ENCODE peak calls at places on chromosomes 1 and 21, in four cellular contexts. C, S, I and J are unnamed samples.

GRCh38 chr1:53572061-53572801 is 113.0 kb downstream of the DMRTB1 start:
- DNase-seq in I (no peak), S (no peak), C (peak), J (peak)

GRCh38 chr1:179883739-179884138 is 1.7 kb downstream of the TOR1AIP1 start:
- DNase-seq in I (peak), C (no peak), S (peak), J (peak)

GRCh38 chr1:180262628-180263488 is 32.8 kb downstream of the LHX4 start:
- DNase-seq in C (no peak), S (no peak), I (no peak), J (no peak)

GRCh38 chr21:45318556-45319341 is 31.1 kb upstream of the POFUT2 start:
- DNase-seq in I (no peak), S (peak), C (peak), J (peak)

GRCh38 chr1:234544094-234544579 is 65.2 kb upstream of the TARBP1 start:
- DNase-seq in S (peak), C (no peak), I (no peak), J (peak)

GRCh38 chr1:113868387-113869083 is 3.0 kb downstream of the PTPN22 start:
- DNase-seq in S (peak), I (no peak), C (no peak), J (peak)

GRCh38 chr1:155113450-155113985 is 14.2 kb upstream of the EFNA1 start:
- DNase-seq in S (no peak), I (no peak), C (no peak), J (no peak)

GRCh38 chr1:55081188-55081904 is 42.0 kb downstream of the PCSK9 start:
- DNase-seq in I (no peak), C (no peak), S (no peak), J (peak)

GRCh38 chr1:230807029-230807428 is 59.8 kb downstream of the CAPN9 start:
- DNase-seq in C (no peak), I (no peak), S (no peak), J (no peak)

GRCh38 chr1:226402615-226403521 is 5.0 kb downstream of the PARP1 start:
- DNase-seq in S (no peak), C (no peak), I (no peak), J (no peak)

GRCh38 chr1:28010979-28011378 is 51.2 kb downstream of the XKR8 start:
- DNase-seq in I (no peak), S (no peak), C (no peak), J (peak)

GRCh38 chr1:155250633-155251449 is 4.4 kb downstream of the ENTREP3 start:
- DNase-seq in C (peak), S (peak), I (peak), J (peak)

GRCh38 chr1:60866884-60867648 is 215.3 kb upstream of the NFIA start:
- DNase-seq in C (no peak), S (no peak), I (no peak), J (no peak)

GRCh38 chr1:109785446-109786106 is 21.9 kb upstream of the EPS8L3 start:
- DNase-seq in I (no peak), C (no peak), S (no peak), J (no peak)

DNA sequence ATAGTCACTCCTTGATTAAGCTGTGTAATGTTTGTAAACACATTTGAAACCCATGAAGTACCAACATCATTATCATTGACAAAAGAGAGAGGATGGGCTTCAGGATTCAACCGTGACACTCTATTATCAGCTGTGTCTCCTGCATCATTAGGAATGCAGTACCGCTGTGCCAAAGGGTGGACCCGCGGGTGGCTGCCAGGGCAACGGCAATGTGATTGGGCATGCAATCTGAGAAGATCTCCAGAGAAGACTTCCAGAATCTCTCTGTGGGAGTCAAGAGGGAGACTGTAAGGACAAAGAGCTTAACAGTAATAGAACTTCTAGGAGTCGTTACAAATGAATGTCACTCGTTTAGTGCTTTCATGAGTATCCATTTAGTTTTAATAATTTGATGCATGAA is 97.9 kb downstream of the USH2A start:
- DNase-seq in C (no peak), I (no peak), S (no peak), J (no peak)
- TF ChIP-seq RCOR1 in C (no peak), I (no peak), S (no peak), J (no peak)

DNA sequence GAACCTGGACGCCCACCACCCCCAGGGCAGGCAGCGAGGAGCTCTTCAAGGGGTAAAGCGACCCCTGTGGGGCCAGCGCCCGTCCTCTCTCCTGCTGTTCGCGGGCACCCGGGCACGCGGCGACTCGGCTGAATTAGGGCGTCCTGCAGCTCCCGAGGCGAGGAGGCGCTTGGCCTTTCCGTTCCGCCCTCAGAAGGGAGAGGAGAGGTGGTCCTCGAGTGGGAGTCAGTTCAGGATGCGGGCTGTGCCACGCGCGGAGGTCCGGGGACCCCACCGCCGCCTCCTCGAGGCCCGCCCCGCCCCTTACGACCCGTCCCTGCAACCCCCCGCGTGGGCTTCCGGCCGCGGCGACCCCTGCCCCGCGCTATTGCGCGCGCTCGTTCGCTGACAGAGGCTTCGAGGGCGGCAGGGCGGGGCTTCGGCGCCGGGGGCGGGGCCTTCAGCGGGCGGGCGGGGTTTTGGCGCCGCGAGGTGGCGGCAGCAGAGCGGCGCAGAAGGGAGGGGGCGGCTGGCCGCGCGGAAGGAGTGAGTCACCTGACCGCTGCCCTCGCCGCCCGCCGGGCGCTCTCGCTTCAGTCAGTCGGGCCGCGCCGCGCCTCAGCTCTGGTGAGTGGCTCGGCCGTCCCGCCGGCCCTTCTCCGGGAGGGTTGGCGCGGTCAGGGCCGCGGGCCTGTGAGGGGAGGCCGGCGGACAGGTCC is at the start of gene BACH1:
- DNase-seq in I (no peak), S (peak), C (peak), J (peak)
- TF ChIP-seq CTCF in I (peak), S (peak), C (peak), J (peak)

GRCh38 chr1:67941155-67941554 is 107.9 kb upstream of the GNG12 start:
- DNase-seq in C (no peak), S (no peak), I (no peak), J (no peak)
- TF ChIP-seq ELK1 in C (no peak), S (no peak), I (no peak), J (no peak)

GRCh38 chr1:214192825-214193643 is 87.9 kb upstream of the SMYD2 start:
- DNase-seq in I (no peak), C (no peak), S (no peak), J (no peak)
- TF ChIP-seq RCOR1 in I (no peak), C (no peak), S (no peak), J (no peak)

GRCh38 chr21:42324896-42325295 is 9.7 kb upstream of the TFF3 start:
- DNase-seq in C (no peak), S (no peak), I (no peak), J (no peak)

GRCh38 chr21:42336065-42336464 is 14.7 kb downstream of the TFF2 start:
- DNase-seq in C (no peak), I (no peak), S (no peak), J (peak)

GRCh38 chr21:42332557-42332956 is 17.3 kb upstream of the TFF3 start:
- DNase-seq in S (no peak), I (no peak), C (no peak), J (no peak)

GRCh38 chr21:42331660-42332059 is 16.5 kb upstream of the TFF3 start:
- DNase-seq in I (no peak), C (no peak), S (no peak), J (no peak)

GRCh38 chr21:42330380-42331336 is 15.4 kb upstream of the TFF3 start:
- DNase-seq in I (no peak), S (no peak), C (no peak), J (no peak)
- TF ChIP-seq CTCF in I (no peak), S (no peak), C (no peak), J (no peak)

DNA sequence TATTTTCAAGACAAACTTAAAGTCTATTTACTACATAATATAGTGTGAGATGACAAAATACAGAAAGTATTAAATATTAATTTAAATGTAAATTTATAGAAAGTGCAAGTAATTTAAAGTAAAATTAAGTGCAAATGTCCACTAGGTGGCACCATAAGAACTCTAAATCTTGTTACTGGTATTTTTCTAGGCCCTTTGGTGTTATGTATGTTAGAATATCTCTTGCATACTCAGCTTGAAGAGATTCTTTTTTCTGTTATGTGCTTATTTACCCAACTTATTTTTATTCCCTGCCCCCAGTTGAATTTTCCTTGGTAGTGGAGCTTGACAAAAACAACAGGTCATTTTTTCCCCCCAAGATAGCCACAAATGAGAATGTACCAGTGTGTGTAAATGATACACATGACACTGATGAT is 71.5 kb downstream of the RPS6KC1 start:
- DNase-seq in I (no peak), S (peak), C (no peak), J (peak)
- TF ChIP-seq ELK1 in I (no peak), S (no peak), C (no peak), J (no peak)

DNA sequence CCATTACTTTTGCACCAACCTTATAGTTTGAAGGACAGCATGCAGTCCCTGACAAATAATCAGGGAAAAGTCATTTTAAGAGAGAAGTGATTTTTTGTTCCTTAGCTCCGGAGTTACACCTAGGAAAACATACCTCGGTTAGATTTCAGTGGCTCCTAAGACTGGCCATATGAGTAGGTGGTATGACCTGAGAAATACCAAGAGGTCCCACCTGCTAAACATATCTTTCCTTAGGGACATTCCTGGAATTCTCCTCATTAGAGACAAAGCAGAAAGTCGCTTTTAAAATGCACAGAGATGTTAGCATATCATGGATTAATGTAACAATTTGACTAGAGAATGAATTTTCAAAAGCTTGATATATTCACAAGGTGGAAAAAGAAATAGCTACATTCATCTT is 84.2 kb upstream of the RNPC3 start:
- DNase-seq in C (no peak), S (no peak), I (no peak), J (no peak)
- TF ChIP-seq RCOR1 in C (no peak), S (no peak), I (no peak), J (no peak)

GRCh38 chr21:18370292-18370691 is 33.3 kb downstream of the TMPRSS15 start:
- DNase-seq in I (no peak), C (no peak), S (no peak), J (no peak)

GRCh38 chr21:18373631-18374030 is 30.0 kb downstream of the TMPRSS15 start:
- DNase-seq in I (no peak), S (no peak), C (no peak), J (no peak)

GRCh38 chr21:18368193-18368592 is 35.4 kb downstream of the TMPRSS15 start:
- DNase-seq in S (no peak), I (no peak), C (no peak), J (no peak)

DNA sequence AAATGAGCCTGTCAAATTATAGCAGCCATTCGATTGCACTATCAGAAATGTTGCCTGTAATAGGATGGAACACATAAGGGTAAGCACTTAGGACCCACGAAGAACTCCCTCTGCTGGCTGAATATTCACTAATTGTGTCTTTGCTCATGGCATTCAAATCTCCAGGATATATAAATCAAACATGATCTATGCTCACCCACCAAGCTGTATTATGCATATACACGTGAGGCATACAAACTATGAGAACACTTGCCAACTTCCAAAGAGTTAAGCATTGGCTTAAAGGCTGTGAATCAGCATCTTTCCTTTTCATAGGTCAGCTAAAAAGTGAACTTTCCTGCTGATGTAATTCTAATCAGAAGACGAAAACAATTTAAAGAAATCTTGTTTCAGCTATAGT is 34.5 kb downstream of the TMPRSS15 start:
- DNase-seq in C (no peak), S (no peak), I (no peak), J (no peak)
- TF ChIP-seq CTCF in C (no peak), S (no peak), I (no peak), J (no peak)

DNA sequence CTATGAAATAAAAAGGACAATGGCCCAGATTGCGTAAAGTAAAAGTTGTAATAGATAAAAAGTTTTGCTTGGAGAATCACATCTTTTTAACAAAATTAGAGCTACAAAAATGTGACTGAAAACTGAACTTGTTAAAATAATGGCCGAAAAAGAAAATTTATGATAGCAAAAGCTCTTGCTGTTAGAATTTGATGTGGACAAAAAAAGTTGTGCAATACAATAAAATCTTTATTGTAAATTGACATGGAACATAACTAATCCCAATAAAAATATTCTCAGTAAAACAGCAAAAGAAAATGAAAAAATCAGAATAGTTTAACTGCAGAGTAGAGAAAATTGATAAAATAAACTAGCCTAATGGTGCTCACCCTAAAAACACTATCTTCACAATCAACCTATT is 11.4 kb upstream of the CAMSAP2 start:
- DNase-seq in I (no peak), C (no peak), S (no peak), J (no peak)
- TF ChIP-seq ELK1 in I (no peak), C (no peak), S (no peak), J (no peak)